ENCODE peak calls at places on chromosomes 16 and 17, in four cellular contexts. One of them, this sample, is unnamed.

GRCh38 chr16:85991856-85992255 is 92.9 kb downstream of the IRF8 start:
- ATAC-seq in activated CD8-positive, alpha-beta memory T cell treated with anti-CD3 and anti-CD28 coated beads, Interleukin-2, amount 10 ng/mL, durations not matched to agents 7 days and 5 days: no peak
- ATAC-seq in upper lobe of right lung: no peak
- ATAC-seq in T-helper 17 cell: peak; percentile 33
- ATAC-seq in this sample: no peak

GRCh38 chr17:50661348-50661747 is 26.7 kb downstream of the ABCC3 start:
- ATAC-seq in upper lobe of right lung: no peak
- ATAC-seq in activated CD8-positive, alpha-beta memory T cell treated with anti-CD3 and anti-CD28 coated beads, Interleukin-2, amount 10 ng/mL, durations not matched to agents 7 days and 5 days: no peak
- ATAC-seq in T-helper 17 cell: no peak
- ATAC-seq in this sample: no peak

GRCh38 chr17:80363518-80364090 is 51.4 kb upstream of the ENDOV start:
- ATAC-seq in T-helper 17 cell: no peak
- ATAC-seq in activated CD8-positive, alpha-beta memory T cell treated with anti-CD3 and anti-CD28 coated beads, Interleukin-2, amount 10 ng/mL, durations not matched to agents 7 days and 5 days: no peak
- ATAC-seq in upper lobe of right lung: peak; percentile 33
- ATAC-seq in this sample: peak; percentile 15

GRCh38 chr16:30901201-30902069 is 5.0 kb downstream of the CTF1 start:
- ATAC-seq in upper lobe of right lung: no peak
- ATAC-seq in T-helper 17 cell: no peak
- ATAC-seq in activated CD8-positive, alpha-beta memory T cell treated with anti-CD3 and anti-CD28 coated beads, Interleukin-2, amount 10 ng/mL, durations not matched to agents 7 days and 5 days: no peak
- ATAC-seq in this sample: no peak

GRCh38 chr16:73873643-73874042 is 423.0 kb upstream of the PSMD7 start:
- ATAC-seq in T-helper 17 cell: no peak
- ATAC-seq in upper lobe of right lung: no peak
- ATAC-seq in activated CD8-positive, alpha-beta memory T cell treated with anti-CD3 and anti-CD28 coated beads, Interleukin-2, amount 10 ng/mL, durations not matched to agents 7 days and 5 days: no peak
- ATAC-seq in this sample: no peak

GRCh38 chr17:40707720-40708119 is 4.2 kb upstream of the KRT24 start:
- ATAC-seq in activated CD8-positive, alpha-beta memory T cell treated with anti-CD3 and anti-CD28 coated beads, Interleukin-2, amount 10 ng/mL, durations not matched to agents 7 days and 5 days: no peak
- ATAC-seq in T-helper 17 cell: no peak
- ATAC-seq in upper lobe of right lung: peak; percentile 87
- ATAC-seq in this sample: peak; percentile 88

GRCh38 chr16:17294856-17295255 is 175.9 kb downstream of the XYLT1 start:
- ATAC-seq in T-helper 17 cell: no peak
- ATAC-seq in activated CD8-positive, alpha-beta memory T cell treated with anti-CD3 and anti-CD28 coated beads, Interleukin-2, amount 10 ng/mL, durations not matched to agents 7 days and 5 days: no peak
- ATAC-seq in upper lobe of right lung: peak; percentile 61
- ATAC-seq in this sample: no peak

GRCh38 chr17:44529864-44530263 is 26.7 kb upstream of the GPATCH8 start:
- ATAC-seq in upper lobe of right lung: no peak
- ATAC-seq in activated CD8-positive, alpha-beta memory T cell treated with anti-CD3 and anti-CD28 coated beads, Interleukin-2, amount 10 ng/mL, durations not matched to agents 7 days and 5 days: no peak
- ATAC-seq in T-helper 17 cell: no peak
- ATAC-seq in this sample: peak; percentile 39

GRCh38 chr16:85586360-85587145 is 26.6 kb upstream of the GSE1 start:
- ATAC-seq in upper lobe of right lung: peak; percentile 18
- ATAC-seq in activated CD8-positive, alpha-beta memory T cell treated with anti-CD3 and anti-CD28 coated beads, Interleukin-2, amount 10 ng/mL, durations not matched to agents 7 days and 5 days: no peak
- ATAC-seq in T-helper 17 cell: no peak
- ATAC-seq in this sample: no peak

GRCh38 chr17:78425429-78425828 is 47.0 kb downstream of the PGS1 start:
- ATAC-seq in T-helper 17 cell: no peak
- ATAC-seq in upper lobe of right lung: peak; percentile 46
- ATAC-seq in activated CD8-positive, alpha-beta memory T cell treated with anti-CD3 and anti-CD28 coated beads, Interleukin-2, amount 10 ng/mL, durations not matched to agents 7 days and 5 days: no peak
- ATAC-seq in this sample: no peak

GRCh38 chr17:37060966-37061365 is 112.2 kb downstream of the AATF start:
- ATAC-seq in upper lobe of right lung: no peak
- ATAC-seq in activated CD8-positive, alpha-beta memory T cell treated with anti-CD3 and anti-CD28 coated beads, Interleukin-2, amount 10 ng/mL, durations not matched to agents 7 days and 5 days: no peak
- ATAC-seq in T-helper 17 cell: no peak
- ATAC-seq in this sample: peak; percentile 32

GRCh38 chr16:67326472-67327309 is at the start of the genes KCTD19 and LRRC36:
- ATAC-seq in activated CD8-positive, alpha-beta memory T cell treated with anti-CD3 and anti-CD28 coated beads, Interleukin-2, amount 10 ng/mL, durations not matched to agents 7 days and 5 days: peak; percentile 86
- ATAC-seq in upper lobe of right lung: peak; percentile 95
- ATAC-seq in T-helper 17 cell: peak; percentile 61
- ATAC-seq in this sample: peak; percentile 32

GRCh38 chr16:89042711-89043551 is 50.7 kb upstream of the ACSF3 start:
- ATAC-seq in activated CD8-positive, alpha-beta memory T cell treated with anti-CD3 and anti-CD28 coated beads, Interleukin-2, amount 10 ng/mL, durations not matched to agents 7 days and 5 days: no peak
- ATAC-seq in upper lobe of right lung: no peak
- ATAC-seq in T-helper 17 cell: no peak
- ATAC-seq in this sample: no peak

GRCh38 chr17:29012535-29012934 is 6.7 kb upstream of the SEZ6 start:
- ATAC-seq in T-helper 17 cell: no peak
- ATAC-seq in activated CD8-positive, alpha-beta memory T cell treated with anti-CD3 and anti-CD28 coated beads, Interleukin-2, amount 10 ng/mL, durations not matched to agents 7 days and 5 days: no peak
- ATAC-seq in upper lobe of right lung: no peak
- ATAC-seq in this sample: no peak